ENCODE peak calls at places on chromosome X, in four cellular contexts. F is ELR, T is cardiac fibroblast, Z is naive B cell. M is an unnamed sample.

GRCh38 chrX:12871181-12871580 is 4.3 kb downstream of the TLR7 start:
- DNase-seq in F (no peak), T (no peak), Z (no peak), M (no peak)

GRCh38 chrX:151984328-151984727 is 9.9 kb upstream of the GABRE start:
- DNase-seq in F (peak; percentile 83), T (peak; percentile 88), Z (no peak), M (peak; percentile 74)

GRCh38 chrX:55109304-55109703 is 20.5 kb downstream of the PAGE2 start:
- DNase-seq in F (no peak), T (no peak), Z (no peak), M (no peak)

GRCh38 chrX:45191383-45191782 is 9.3 kb downstream of the DIPK2B start:
- DNase-seq in F (no peak), T (no peak), Z (peak; percentile 3), M (no peak)

GRCh38 chrX:78624884-78625283 is 34.2 kb downstream of the RTL3 start:
- DNase-seq in F (no peak), T (peak; percentile 0), Z (no peak), M (no peak)

GRCh38 chrX:69124108-69124507 is 41.1 kb downstream of the PJA1 start:
- DNase-seq in F (peak; percentile 58), T (peak; percentile 32), Z (no peak), M (no peak)

GRCh38 chrX:70476934-70477733 is 32.5 kb downstream of the DLG3 start:
- DNase-seq in F (peak; percentile 71), T (peak; percentile 53), Z (no peak), M (peak; percentile 84)

GRCh38 chrX:109842611-109843010 is 109.6 kb upstream of the ACSL4 start:
- DNase-seq in F (no peak), T (no peak), Z (no peak), M (no peak)

GRCh38 chrX:87900320-87900908 is 382.8 kb downstream of the KLHL4 start:
- DNase-seq in F (peak; percentile 1), T (no peak), Z (no peak), M (peak; percentile 65)

GRCh38 chrX:133249659-133250058 is 31.5 kb upstream of the TFDP3 start:
- DNase-seq in F (no peak), T (peak; percentile 1), Z (no peak), M (peak; percentile 15)